ENCODE peak calls at places on chromosome 12, in seven cellular contexts. Q is IMR-90, D is H9, F is mesendoderm, H is trophoblast cell, X is H1, L is mesenchymal stem cell. J is an unnamed sample.
A peak's percentile ranks its signal among the peaks of the same experiment; 100 is the strongest.

GRCh38 chr12:42130670-42131402 is 13.8 kb downstream of the GXYLT1 start:
- DNase-seq in Q (peak; percentile 64), F (peak; percentile 4), L (peak; percentile 54), H (peak; percentile 39), X (no peak), D (no peak), J (no peak)

GRCh38 chr12:32051511-32052299 is 54.9 kb upstream of the BICD1 start:
- DNase-seq in X (no peak), L (peak; percentile 92), Q (peak; percentile 96), H (peak; percentile 97), D (no peak), F (peak; percentile 47), J (no peak)

GRCh38 chr12:94186461-94187237 is 38.3 kb downstream of the PLXNC1 start:
- DNase-seq in X (no peak), D (peak; percentile 93), H (peak; percentile 81), Q (peak; percentile 61), F (peak; percentile 89), L (peak; percentile 24), J (peak; percentile 83)

GRCh38 chr12:113251404-113252070 is 30.3 kb downstream of the TPCN1 start:
- DNase-seq in X (no peak), L (no peak), Q (no peak), F (no peak), D (no peak), H (no peak), J (no peak)

GRCh38 chr12:39395866-39396265 is 47.1 kb downstream of the KIF21A start:
- DNase-seq in D (no peak), H (no peak), Q (no peak), L (peak; percentile 52), X (no peak), F (no peak), J (no peak)

GRCh38 chr12:93818488-93819047 is 141.4 kb downstream of the CRADD start:
- DNase-seq in D (no peak), F (peak; percentile 18), X (no peak), Q (no peak), L (no peak), H (no peak), J (no peak)

GRCh38 chr12:3354586-3354985 is 136.4 kb upstream of the PRMT8 start:
- DNase-seq in L (no peak), Q (no peak), X (no peak), D (no peak), H (no peak), F (no peak), J (no peak)

GRCh38 chr12:113208041-113208934 is 13.0 kb upstream of the TPCN1 start:
- DNase-seq in D (no peak), X (no peak), H (peak; percentile 21), F (peak; percentile 35), Q (peak; percentile 79), L (peak; percentile 80), J (no peak)

GRCh38 chr12:62629413-62629812 is 162.8 kb downstream of the MON2 start:
- DNase-seq in F (peak; percentile 56), X (no peak), Q (no peak), H (no peak), D (peak; percentile 67), L (no peak), J (no peak)

GRCh38 chr12:49368240-49368600 is 958 bp downstream of the SPATS2 start:
- DNase-seq in F (no peak), Q (no peak), D (no peak), X (no peak), L (no peak), H (no peak), J (no peak)

GRCh38 chr12:77947746-77948145 is 117.1 kb downstream of the NAV3 start:
- DNase-seq in D (no peak), F (no peak), L (no peak), X (no peak), H (peak; percentile 85), Q (no peak), J (no peak)

GRCh38 chr12:114687802-114688201 is 3.8 kb upstream of the TBX3 start:
- DNase-seq in X (no peak), L (no peak), D (no peak), Q (no peak), F (peak; percentile 68), H (no peak), J (no peak)

GRCh38 chr12:124434951-124435805 is 132.2 kb downstream of the NCOR2 start:
- DNase-seq in H (no peak), Q (no peak), D (no peak), X (no peak), L (no peak), F (no peak), J (no peak)
- H3K4me2 ChIP-seq in H (no peak overlapping the region), Q (no peak overlapping the region), D (no peak overlapping the region), X (no peak overlapping the region), L (no peak overlapping the region), F (no peak overlapping the region), J (no peak overlapping the region)

DNA sequence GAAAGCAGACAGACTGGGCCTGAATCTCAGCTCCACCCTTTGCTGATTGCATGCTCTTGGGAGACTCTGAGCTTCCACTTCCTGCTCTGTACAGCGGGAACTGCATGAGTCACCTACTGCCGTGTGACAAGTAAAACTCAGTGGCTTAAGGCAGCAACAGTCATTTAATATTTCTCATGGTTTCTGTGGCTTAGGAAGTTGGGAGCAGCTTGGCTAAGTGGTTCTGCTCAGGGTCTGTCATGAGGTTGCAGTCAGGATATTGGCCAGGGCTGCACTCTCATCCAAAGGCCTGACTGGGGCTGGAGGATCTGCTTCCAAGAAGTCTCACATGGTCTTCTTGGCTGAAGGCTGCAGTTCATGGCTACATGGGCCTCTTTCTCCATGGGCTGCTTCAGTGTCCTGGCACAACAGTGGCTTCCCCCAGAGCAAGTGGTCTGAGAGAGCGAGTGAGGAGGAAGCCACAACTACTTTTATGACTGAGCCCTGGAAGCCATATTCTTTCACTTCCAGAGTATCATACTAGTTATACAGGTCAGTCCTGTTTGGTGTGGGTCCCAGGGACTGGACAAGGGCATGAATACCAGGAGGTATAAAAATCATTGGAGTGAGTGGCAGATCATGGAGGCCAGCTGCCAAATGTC is 49.7 kb downstream of the FAM222A start:
- DNase-seq in Q (peak; percentile 58), D (peak; percentile 31), X (no peak), H (peak; percentile 31), L (peak; percentile 65), F (peak; percentile 56), J (no peak)
- H2BK5ac ChIP-seq in Q (no peak overlapping the region), D (no peak overlapping the region), X (no peak overlapping the region), H (no peak overlapping the region), L (no peak overlapping the region), F (no peak overlapping the region), J (no peak overlapping the region)

GRCh38 chr12:11855993-11856374 is 206.5 kb downstream of the ETV6 start:
- DNase-seq in Q (no peak), H (no peak), D (no peak), F (peak; percentile 55), L (no peak), X (no peak), J (no peak)
- H3K4ac ChIP-seq in Q (no peak overlapping the region), H (no peak overlapping the region), D (no peak overlapping the region), F (no peak overlapping the region), L (no peak overlapping the region), X (peak overlapping the region; percentile 1), J (no peak overlapping the region)

GRCh38 chr12:15728118-15728598 is 61.0 kb downstream of the EPS8 start:
- DNase-seq in L (peak; percentile 77), F (no peak), X (no peak), Q (peak; percentile 80), D (no peak), H (no peak), J (no peak)
- H3K4me2 ChIP-seq in L (no peak overlapping the region), F (no peak overlapping the region), X (no peak overlapping the region), Q (peak overlapping the region; percentile 89), D (no peak overlapping the region), H (no peak overlapping the region), J (no peak overlapping the region)

J was measured in neuronal stem cell.